ENCODE peak calls at places on chromosome 12, in nine cellular contexts. J, Y, R, N, V, Z, E, T and K are unnamed samples.

GRCh38 chr12:72273851-72274284 is 1.7 kb downstream of the TRHDE start:
- DNase-seq in T (no peak), V (peak; percentile 28), N (no peak), J (peak; percentile 83), Z (no peak), R (no peak), Y (peak; percentile 15), E (no peak), K (no peak)

GRCh38 chr12:3091650-3092207 is 14.6 kb downstream of the TSPAN9 start:
- DNase-seq in Z (peak; percentile 58), J (no peak), T (no peak), V (no peak), R (no peak), E (no peak), Y (peak; percentile 46), N (no peak), K (no peak)

GRCh38 chr12:38124247-38125012 is 192.1 kb upstream of the ALG10B start:
- DNase-seq in E (no peak), N (no peak), Y (no peak), Z (no peak), T (no peak), J (no peak), V (no peak), R (no peak), K (no peak)

GRCh38 chr12:128817115-128818015 is 6.4 kb downstream of the SLC15A4 start:
- DNase-seq in Y (no peak), Z (no peak), T (peak; percentile 69), V (peak; percentile 88), J (peak; percentile 60), N (peak; percentile 70), R (peak; percentile 72), E (peak; percentile 67), K (no peak)

GRCh38 chr12:96495841-96496545 is 6.6 kb downstream of the CFAP54 start:
- DNase-seq in V (no peak), Y (no peak), N (no peak), Z (no peak), R (no peak), T (no peak), J (no peak), E (no peak), K (no peak)

GRCh38 chr12:14931359-14931758 is 7.0 kb downstream of the ERP27 start:
- DNase-seq in T (no peak), N (no peak), R (no peak), E (no peak), V (no peak), Z (no peak), J (no peak), Y (no peak), K (no peak)

GRCh38 chr12:11653215-11653753 is 3.8 kb downstream of the ETV6 start:
- DNase-seq in Z (no peak), Y (no peak), V (no peak), T (peak; percentile 50), N (no peak), J (peak; percentile 23), E (no peak), R (no peak), K (no peak)

GRCh38 chr12:115873416-115874082 is 403.9 kb downstream of the MED13L start:
- DNase-seq in V (no peak), N (no peak), J (no peak), T (no peak), E (no peak), R (no peak), Z (no peak), Y (no peak), K (no peak)

GRCh38 chr12:49389092-49389703 is 21.9 kb downstream of the SPATS2 start:
- DNase-seq in V (peak; percentile 30), N (peak; percentile 36), E (no peak), Y (no peak), J (no peak), T (peak; percentile 51), Z (peak; percentile 86), R (peak; percentile 36), K (no peak)

GRCh38 chr12:11607313-11608081 is 42.0 kb upstream of the ETV6 start:
- DNase-seq in Y (peak; percentile 36), R (no peak), N (no peak), J (no peak), E (no peak), Z (peak; percentile 32), T (no peak), V (peak; percentile 72), K (no peak)

GRCh38 chr12:112837629-112838191 is 46.2 kb downstream of the RPH3A start:
- DNase-seq in V (no peak), Y (no peak), T (no peak), N (no peak), E (no peak), R (no peak), J (peak; percentile 84), Z (no peak), K (no peak)

GRCh38 chr12:87274594-87275245 is 754.5 kb downstream of the C12orf50 start:
- DNase-seq in Z (peak; percentile 62), N (no peak), Y (peak; percentile 11), R (no peak), T (no peak), J (peak; percentile 7), E (no peak), V (no peak), K (peak; percentile 50)

GRCh38 chr12:67943295-67943892 is 45.9 kb upstream of the IFNG-AS1 start:
- DNase-seq in J (peak; percentile 58), E (no peak), R (no peak), N (no peak), V (no peak), T (peak; percentile 83), Y (peak; percentile 76), Z (peak; percentile 80), K (peak; percentile 63)

GRCh38 chr12:112409064-112409905 is at the start of gene RPL6:
- DNase-seq in Y (peak; percentile 88), V (peak; percentile 56), T (peak; percentile 79), R (peak; percentile 53), Z (peak; percentile 94), E (peak; percentile 30), J (peak; percentile 92), N (peak; percentile 67), K (peak; percentile 94)

GRCh38 chr12:21296348-21296747 is 38.4 kb downstream of the SLCO1A2 start:
- DNase-seq in V (no peak), J (no peak), R (no peak), E (no peak), N (no peak), Y (no peak), Z (no peak), T (no peak), K (no peak)

GRCh38 chr12:1572731-1573130 is 21.6 kb downstream of the FBXL14 start:
- DNase-seq in Y (no peak), N (no peak), J (no peak), E (no peak), V (no peak), T (no peak), Z (no peak), R (no peak), K (no peak)
- H3K4me1 ChIP-seq in Y (peaks cover 11% of the 10 kb centered on the region), N (no peaks in the 10 kb centered on the region), J (peaks cover 3% of the 10 kb centered on the region), E (peaks cover 10% of the 10 kb centered on the region), V (no peaks in the 10 kb centered on the region), T (no peaks in the 10 kb centered on the region), Z (peaks cover 45% of the 10 kb centered on the region), R (peaks cover 28% of the 10 kb centered on the region), K (no peaks in the 10 kb centered on the region)

GRCh38 chr12:132268674-132269073 is 60.7 kb downstream of the GALNT9 start:
- DNase-seq in J (no peak), Y (no peak), N (no peak), V (no peak), T (no peak), Z (no peak), E (no peak), R (no peak), K (peak; percentile 19)
- H3K27me3 ChIP-seq in J (no peaks in the 10 kb centered on the region), Y (peaks cover 25% of the 10 kb centered on the region), N (peaks cover 14% of the 10 kb centered on the region), V (no peaks in the 10 kb centered on the region), T (no peaks in the 10 kb centered on the region), Z (peaks cover 76% of the 10 kb centered on the region), E (no peaks in the 10 kb centered on the region), R (peaks cover 94% of the 10 kb centered on the region), K (peaks cover 3% of the 10 kb centered on the region)

GRCh38 chr12:94079965-94080683 is 68.3 kb upstream of the PLXNC1 start:
- DNase-seq in R (no peak), V (no peak), Y (no peak), E (no peak), N (no peak), Z (no peak), T (no peak), J (no peak), K (no peak)

GRCh38 chr12:94077209-94077608 is 71.2 kb upstream of the PLXNC1 start:
- DNase-seq in J (no peak), R (no peak), E (no peak), T (no peak), N (no peak), Z (no peak), V (no peak), Y (no peak), K (no peak)

GRCh38 chr12:94078736-94079509 is 69.5 kb upstream of the PLXNC1 start:
- DNase-seq in R (no peak), E (no peak), J (no peak), Z (no peak), V (no peak), Y (no peak), T (no peak), N (no peak), K (no peak)

GRCh38 chr12:94080684-94081009 is 67.7 kb upstream of the PLXNC1 start:
- DNase-seq in R (no peak), E (no peak), N (no peak), Z (no peak), T (no peak), J (no peak), V (no peak), Y (no peak), K (peak; percentile 15)

DNA sequence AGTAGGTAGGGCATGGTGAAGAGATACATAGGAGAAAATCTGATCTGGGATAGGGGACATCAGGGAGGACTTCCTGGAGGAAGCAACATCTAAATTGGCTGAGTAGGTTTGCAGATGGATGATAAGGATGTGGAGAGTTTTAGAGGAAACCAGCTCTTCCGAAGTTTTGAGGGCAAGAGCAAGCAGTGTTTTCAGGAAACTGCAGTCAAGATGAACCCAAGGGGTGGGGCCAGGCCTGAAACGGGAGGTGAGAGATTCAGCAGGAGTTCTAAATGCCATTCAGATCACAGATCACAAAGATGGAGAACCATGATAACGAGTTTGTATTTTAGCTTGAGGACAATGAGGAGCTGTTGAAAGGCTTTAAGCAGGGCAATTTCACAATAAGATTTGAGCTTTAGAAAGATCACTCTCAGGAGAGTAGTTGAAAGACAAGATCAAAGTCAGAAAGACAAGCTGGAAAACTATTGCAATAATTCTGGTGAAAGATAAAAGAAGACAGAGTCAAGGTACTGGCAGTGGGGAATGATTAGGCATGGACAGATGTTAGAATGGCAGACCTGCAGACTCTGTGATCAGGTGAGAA is 70.1 kb upstream of the PLXNC1 start:
- DNase-seq in Y (peak; percentile 31), T (no peak), N (no peak), R (no peak), J (no peak), V (no peak), Z (no peak), E (no peak), K (no peak)
- H3K4me1 ChIP-seq in Y (peaks cover 14% of the 10 kb centered on the region), T (no peaks in the 10 kb centered on the region), N (peaks cover 19% of the 10 kb centered on the region), R (peaks cover 28% of the 10 kb centered on the region), J (peaks cover 4% of the 10 kb centered on the region), V (no peaks in the 10 kb centered on the region), Z (peaks cover 13% of the 10 kb centered on the region), E (peaks cover 23% of the 10 kb centered on the region), K (no peaks in the 10 kb centered on the region)

DNA sequence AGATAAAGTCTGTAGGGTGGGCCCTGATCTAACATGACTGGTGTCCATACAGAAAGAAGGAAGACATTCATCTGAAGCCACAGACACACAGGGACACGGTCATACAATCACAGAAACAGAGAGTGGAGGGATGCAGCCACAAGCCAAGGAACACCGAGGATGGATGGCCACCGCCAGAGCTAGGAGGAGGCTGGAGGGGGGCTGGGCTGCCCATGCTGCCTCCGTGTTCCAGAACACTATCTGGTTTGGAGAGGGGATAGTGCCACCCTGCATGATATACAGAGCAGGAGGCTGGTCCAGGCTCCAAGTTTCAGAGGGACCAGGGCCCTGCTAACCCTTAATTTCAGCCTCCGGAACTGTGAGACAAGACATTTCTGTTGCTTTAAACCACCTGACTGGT is 8.7 kb downstream of the KRT75 start:
- DNase-seq in N (no peak), J (no peak), T (no peak), E (no peak), Z (no peak), V (no peak), R (no peak), Y (no peak), K (no peak)
- H3K27me3 ChIP-seq in N (no peaks in the 10 kb centered on the region), J (no peaks in the 10 kb centered on the region), T (no peaks in the 10 kb centered on the region), E (no peaks in the 10 kb centered on the region), Z (no peaks in the 10 kb centered on the region), V (no peaks in the 10 kb centered on the region), R (peaks cover 56% of the 10 kb centered on the region), Y (peaks cover 2% of the 10 kb centered on the region), K (peaks cover 9% of the 10 kb centered on the region)